ENCODE peak calls at places on chromosomes 1 and 21, in four cellular contexts. A is activated naive CD8-positive, alpha-beta T cell treated with anti-CD3 and anti-CD28 coated beads, Interleukin-2, amount 10 ng/mL, durations not matched to agents 7 days and 5 days; P is T-cell; W is cerebellar cortex. M is an unnamed sample.
A peak's percentile ranks its signal among the peaks of the same experiment; 100 is the strongest.

GRCh38 chr1:169486281-169486904 is 649 bp upstream of the SLC19A2 start:
- DNase-seq in A (no peak), P (no peak), W (peak; percentile 40), M (peak; percentile 15)

GRCh38 chr1:28530456-28530855 is 22.4 kb upstream of the TRNAU1AP start:
- DNase-seq in A (no peak), P (no peak), W (no peak), M (no peak)

GRCh38 chr1:230875370-230875769 is 7.0 kb upstream of the C1orf198 start:
- DNase-seq in A (no peak), P (no peak), W (no peak), M (no peak)

GRCh38 chr1:95287078-95287477 is 53.1 kb downstream of the RWDD3 start:
- DNase-seq in A (no peak), P (no peak), W (peak; percentile 45), M (peak; percentile 45)

GRCh38 chr1:179108644-179109043 is 26.8 kb downstream of the TOR3A start:
- DNase-seq in A (no peak), P (no peak), W (no peak), M (no peak)

GRCh38 chr1:67978988-67979516 is 71.4 kb downstream of the DIRAS3 start:
- DNase-seq in A (no peak), P (no peak), W (no peak), M (no peak)

GRCh38 chr1:246794261-246795093 is 70.3 kb downstream of the SCCPDH start:
- DNase-seq in A (no peak), P (no peak), W (no peak), M (no peak)

GRCh38 chr1:47986741-47987140 is 10.4 kb downstream of the TRABD2B start:
- DNase-seq in A (no peak), P (no peak), W (peak; percentile 28), M (peak; percentile 53)

GRCh38 chr1:53267761-53268160 is 29.4 kb upstream of the MAGOH start:
- DNase-seq in A (no peak), P (no peak), W (no peak), M (no peak)

GRCh38 chr1:153030895-153031294 is at the start of gene SPRR1B:
- DNase-seq in A (no peak), P (no peak), W (no peak), M (no peak)

GRCh38 chr1:202101182-202101581 is 21.5 kb upstream of the GPR37L1 start:
- DNase-seq in A (no peak), P (no peak), W (no peak), M (no peak)

GRCh38 chr1:11955221-11955620 is 20.7 kb downstream of the PLOD1 start:
- DNase-seq in A (no peak), P (no peak), W (no peak), M (no peak)

GRCh38 chr1:37752583-37753471 is 12.1 kb downstream of the EPHA10 start:
- DNase-seq in A (peak; percentile 46), P (no peak), W (peak; percentile 5), M (peak; percentile 27)

GRCh38 chr21:41241341-41241740 is 73.4 kb downstream of the BACE2 start:
- DNase-seq in A (no peak), P (no peak), W (no peak), M (no peak)

GRCh38 chr1:202551683-202552082 is 158.6 kb downstream of the SYT2 start:
- DNase-seq in A (no peak), P (no peak), W (peak; percentile 71), M (no peak)

GRCh38 chr1:30407862-30408580 is 315.4 kb downstream of the MATN1 start:
- DNase-seq in A (peak; percentile 12), P (no peak), W (no peak), M (no peak)

GRCh38 chr1:4963251-4963650 is 308.8 kb downstream of the AJAP1 start:
- DNase-seq in A (no peak), P (no peak), W (no peak), M (no peak)

GRCh38 chr1:161304927-161305871 is 4.6 kb downstream of the MPZ start:
- DNase-seq in A (no peak), P (no peak), W (no peak), M (no peak)

GRCh38 chr1:62337785-62338631 is 18.8 kb upstream of the KANK4 start:
- DNase-seq in A (no peak), P (no peak), W (no peak), M (no peak)

GRCh38 chr1:8937701-8938100 is 8.0 kb upstream of the CA6 start:
- DNase-seq in A (no peak), P (no peak), W (no peak), M (no peak)